ENCODE peak calls at places on chromosome 4, in six cellular contexts. N, B, A, H, V and G are unnamed samples.

GRCh38 chr4:181312066-181312465 is 931.1 kb upstream of the TENM3 start:
- DNase-seq in N (no peak), B (no peak), A (no peak), H (no peak), V (no peak), G (no peak)

GRCh38 chr4:7779194-7779768 is 160.4 kb downstream of the AFAP1 start:
- DNase-seq in N (peak), B (no peak), A (no peak), H (no peak), V (no peak), G (no peak)

GRCh38 chr4:26150948-26151347 is 169.9 kb upstream of the RBPJ start:
- DNase-seq in N (peak), B (no peak), A (peak), H (no peak), V (no peak), G (no peak)

GRCh38 chr4:478373-478772 is 20.6 kb downstream of the ZNF721 start:
- DNase-seq in N (peak), B (no peak), A (no peak), H (no peak), V (no peak), G (no peak)

GRCh38 chr4:21992330-21992729 is 43.8 kb upstream of the KCNIP4 start:
- DNase-seq in N (peak), B (no peak), A (no peak), H (no peak), V (no peak), G (no peak)

GRCh38 chr4:78561677-78562076 is 10.1 kb downstream of the ANXA3 start:
- DNase-seq in N (peak), B (no peak), A (no peak), H (no peak), V (no peak), G (peak)

GRCh38 chr4:47531241-47531953 is 46.3 kb downstream of the ATP10D start:
- DNase-seq in N (peak), B (peak), A (peak), H (peak), V (no peak), G (no peak)

GRCh38 chr4:120921456-120922389 is 803 bp downstream of the PRDM5 start:
- DNase-seq in N (peak), B (peak), A (peak), H (peak), V (peak), G (peak)

GRCh38 chr4:3375688-3376087 is 66.1 kb upstream of the HGFAC start:
- DNase-seq in N (peak), B (no peak), A (no peak), H (no peak), V (no peak), G (no peak)

GRCh38 chr4:74158561-74159396 is 861 bp downstream of the MTHFD2L start:
- DNase-seq in N (peak), B (peak), A (peak), H (no peak), V (no peak), G (no peak)

GRCh38 chr4:176584031-176584430 is 208.7 kb downstream of the VEGFC start:
- DNase-seq in N (no peak), B (no peak), A (no peak), H (no peak), V (no peak), G (no peak)

GRCh38 chr4:57443308-57444243 is 333.4 kb upstream of the IGFBP7 start:
- DNase-seq in N (no peak), B (no peak), A (no peak), H (no peak), V (peak), G (no peak)

GRCh38 chr4:20544645-20545044 is 155.6 kb upstream of the PACRGL start:
- DNase-seq in N (peak), B (peak), A (peak), H (no peak), V (no peak), G (no peak)

GRCh38 chr4:81352476-81352875 is 119.2 kb downstream of the RASGEF1B start:
- DNase-seq in N (peak), B (no peak), A (no peak), H (no peak), V (no peak), G (no peak)

GRCh38 chr4:53688186-53688790 is 97.0 kb upstream of the LNX1 start:
- DNase-seq in N (peak), B (peak), A (no peak), H (no peak), V (no peak), G (no peak)

GRCh38 chr4:174629265-174629664 is 107.0 kb upstream of the HPGD start:
- DNase-seq in N (no peak), B (no peak), A (no peak), H (no peak), V (no peak), G (no peak)

GRCh38 chr4:145189981-145190380 is 9.6 kb upstream of the OTUD4 start:
- DNase-seq in N (peak), B (no peak), A (no peak), H (no peak), V (no peak), G (no peak)

GRCh38 chr4:42673084-42673429 is 16.2 kb upstream of the ATP8A1 start:
- DNase-seq in N (peak), B (no peak), A (peak), H (no peak), V (peak), G (no peak)